ENCODE peak calls at places on chromosomes 2 and 18, in six cellular contexts. J is right cardiac atrium; W is stomach; I is sigmoid colon; E is HCT116; X is CD8-positive, alpha-beta memory T cell. Z is an unnamed sample.

GRCh38 chr2:199851886-199852285 is 894 bp upstream of the FTCDNL1 start:
- DNase-seq in J (no peak), W (no peak), I (no peak), E (no peak), X (no peak), Z (no peak)

GRCh38 chr2:231321556-231322334 is 73.8 kb upstream of the B3GNT7 start:
- DNase-seq in J (peak; percentile 50), W (peak; percentile 20), I (peak; percentile 75), E (no peak), X (no peak), Z (no peak)

GRCh38 chr2:101406867-101407266 is 19.6 kb upstream of the CREG2 start:
- DNase-seq in J (no peak), W (no peak), I (no peak), E (no peak), X (no peak), Z (no peak)

GRCh38 chr2:66840321-66841014 is 405.5 kb downstream of the MEIS1 start:
- DNase-seq in J (no peak), W (no peak), I (no peak), E (no peak), X (no peak), Z (no peak)

GRCh38 chr2:24191848-24192247 is 17.0 kb downstream of the FAM228A start:
- DNase-seq in J (no peak), W (no peak), I (no peak), E (no peak), X (no peak), Z (no peak)

GRCh38 chr2:224413381-224413780 is 11.5 kb upstream of the FAM124B start:
- DNase-seq in J (no peak), W (no peak), I (no peak), E (no peak), X (no peak), Z (no peak)

GRCh38 chr2:48207201-48207641 is 300.9 kb upstream of the FBXO11 start:
- DNase-seq in J (no peak), W (no peak), I (no peak), E (no peak), X (no peak), Z (no peak)

GRCh38 chr2:196925445-196925767 is 1.1 kb downstream of the PGAP1 start:
- DNase-seq in J (no peak), W (no peak), I (no peak), E (no peak), X (no peak), Z (no peak)

GRCh38 chr18:43805646-43806194 is 528.4 kb upstream of the SYT4 start:
- DNase-seq in J (no peak), W (no peak), I (no peak), E (no peak), X (no peak), Z (no peak)

GRCh38 chr18:8177330-8178016 is 431.8 kb upstream of the RAB12 start:
- DNase-seq in J (no peak), W (peak; percentile 28), I (no peak), E (no peak), X (no peak), Z (peak; percentile 62)

GRCh38 chr2:174692256-174692830 is 71.9 kb downstream of the CHRNA1 start:
- DNase-seq in J (no peak), W (no peak), I (no peak), E (no peak), X (no peak), Z (no peak)

GRCh38 chr2:175017618-175018414 is 12.6 kb upstream of the CHN1 start:
- DNase-seq in J (no peak), W (no peak), I (no peak), E (no peak), X (no peak), Z (no peak)

GRCh38 chr18:54233228-54233625 is 8.8 kb upstream of the MBD2 start:
- DNase-seq in J (no peak), W (no peak), I (no peak), E (no peak), X (no peak), Z (no peak)

GRCh38 chr2:21728133-21728532 is 604.4 kb downstream of the TDRD15 start:
- DNase-seq in J (no peak), W (no peak), I (no peak), E (no peak), X (no peak), Z (no peak)

GRCh38 chr2:72985891-72986683 is 68.8 kb downstream of the EMX1 start:
- DNase-seq in J (no peak), W (peak; percentile 72), I (peak; percentile 19), E (no peak), X (no peak), Z (no peak)

GRCh38 chr2:232228332-232228731 is 150.2 kb upstream of the ALPP start:
- DNase-seq in J (no peak), W (no peak), I (no peak), E (no peak), X (no peak), Z (no peak)

GRCh38 chr2:62147610-62148301 is 48.2 kb upstream of the B3GNT2 start:
- DNase-seq in J (no peak), W (no peak), I (no peak), E (no peak), X (no peak), Z (no peak)

GRCh38 chr2:105166671-105167070 is 74.9 kb upstream of the GPR45 start:
- DNase-seq in J (no peak), W (no peak), I (no peak), E (no peak), X (no peak), Z (no peak)

GRCh38 chr2:105470979-105471378 is 72.1 kb upstream of the FHL2 start:
- DNase-seq in J (no peak), W (no peak), I (no peak), E (no peak), X (no peak), Z (no peak)

GRCh38 chr18:12534820-12535219 is 123.1 kb downstream of the SPIRE1 start:
- DNase-seq in J (no peak), W (no peak), I (no peak), E (no peak), X (no peak), Z (no peak)

GRCh38 chr2:73117441-73117840 is 4.7 kb upstream of the RAB11FIP5 start:
- DNase-seq in J (no peak), W (no peak), I (no peak), E (no peak), X (no peak), Z (no peak)

GRCh38 chr2:170190172-170190571 is 12.2 kb downstream of the MYO3B start:
- DNase-seq in J (no peak), W (no peak), I (no peak), E (no peak), X (no peak), Z (no peak)

GRCh38 chr2:212926948-212927347 is 224.5 kb downstream of the IKZF2 start:
- DNase-seq in J (peak; percentile 73), W (no peak), I (no peak), E (no peak), X (no peak), Z (no peak)

GRCh38 chr18:47752796-47753645 is 177.4 kb downstream of the SMAD2 start:
- DNase-seq in J (no peak), W (no peak), I (no peak), E (no peak), X (no peak), Z (no peak)

GRCh38 chr2:168524005-168524404 is 67.9 kb downstream of the CERS6 start:
- DNase-seq in J (no peak), W (no peak), I (no peak), E (no peak), X (no peak), Z (no peak)

GRCh38 chr2:16317211-16317830 is 348.3 kb downstream of the CYRIA start:
- DNase-seq in J (no peak), W (no peak), I (no peak), E (no peak), X (no peak), Z (no peak)

GRCh38 chr18:70292628-70293027 is 3.8 kb downstream of the SOCS6 start:
- DNase-seq in J (no peak), W (no peak), I (no peak), E (no peak), X (no peak), Z (no peak)

GRCh38 chr18:55575066-55575465 is 12.9 kb downstream of the TCF4 start:
- DNase-seq in J (no peak), W (no peak), I (no peak), E (no peak), X (no peak), Z (no peak)

GRCh38 chr18:55573386-55573785 is 14.6 kb downstream of the TCF4 start:
- DNase-seq in J (no peak), W (no peak), I (no peak), E (no peak), X (no peak), Z (no peak)

GRCh38 chr18:55566456-55566935 is 21.5 kb downstream of the TCF4 start:
- DNase-seq in J (no peak), W (no peak), I (no peak), E (no peak), X (no peak), Z (no peak)

GRCh38 chr18:55575949-55576348 is 12.0 kb downstream of the TCF4 start:
- DNase-seq in J (no peak), W (no peak), I (no peak), E (no peak), X (no peak), Z (no peak)

GRCh38 chr18:55570966-55571365 is 17.0 kb downstream of the TCF4 start:
- DNase-seq in J (no peak), W (no peak), I (no peak), E (no peak), X (no peak), Z (no peak)
- H3K4me1 ChIP-seq in J (no peaks in the 10 kb centered on the region), W (no peaks in the 10 kb centered on the region), I (no peaks in the 10 kb centered on the region), E (no peaks in the 10 kb centered on the region), X (no peaks in the 10 kb centered on the region), Z (no peaks in the 10 kb centered on the region)

DNA sequence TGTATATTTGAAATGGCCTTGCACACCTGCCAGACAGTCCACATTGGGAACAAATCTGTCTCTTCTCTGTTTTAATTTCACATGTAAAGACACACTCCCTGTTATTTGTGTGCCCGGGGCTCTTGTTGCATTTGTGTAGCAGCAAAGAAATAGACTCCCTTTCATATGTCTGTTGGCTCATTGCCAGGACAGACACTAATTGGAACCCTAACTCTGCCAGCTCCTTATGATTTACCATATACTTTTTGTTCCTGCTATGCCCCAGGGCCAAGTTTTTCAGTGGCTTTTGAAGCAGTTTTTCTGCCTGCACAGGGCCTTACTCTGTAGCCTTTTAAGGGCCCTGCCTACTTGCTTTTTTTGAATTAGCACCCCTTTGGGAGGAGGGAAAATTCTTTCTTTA is 396.9 kb downstream of the DLGAP1 start:
- DNase-seq in J (no peak), W (no peak), I (no peak), E (no peak), X (no peak), Z (no peak)
- H3K9me3 ChIP-seq in J (no peaks in the 10 kb centered on the region), W (peaks cover 13% of the 10 kb centered on the region), I (peaks cover 6% of the 10 kb centered on the region), E (peaks cover 13% of the 10 kb centered on the region), X (no peaks in the 10 kb centered on the region), Z (peaks cover 4% of the 10 kb centered on the region)

GRCh38 chr18:74407888-74408287 is 49.2 kb downstream of the DIPK1C start:
- DNase-seq in J (no peak), W (no peak), I (no peak), E (no peak), X (no peak), Z (no peak)
- H3K4me3 ChIP-seq in J (no peak overlapping the region), W (no peak overlapping the region), I (no peak overlapping the region), E (no peak overlapping the region), X (peak overlapping the region; percentile 16), Z (no peak overlapping the region)

DNA sequence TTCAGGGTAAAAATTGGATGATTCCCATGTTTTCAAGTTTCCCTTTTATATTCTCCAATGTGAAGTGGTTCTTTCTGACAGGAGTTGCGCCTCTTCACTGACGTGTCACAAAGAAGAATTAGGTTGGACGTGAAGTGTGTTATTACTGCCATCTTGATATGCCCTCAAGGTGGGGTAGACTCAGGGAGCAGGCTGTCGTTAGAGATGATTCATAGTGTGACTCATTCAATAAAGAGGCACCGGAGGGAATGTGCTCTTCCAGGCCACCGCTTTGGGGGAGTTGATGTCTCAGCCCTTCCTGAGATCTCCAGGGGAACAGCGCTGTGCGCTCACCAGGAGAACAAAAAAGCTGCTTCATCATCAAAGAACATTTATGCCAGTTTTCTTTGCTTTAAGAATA is 3.6 kb upstream of the DGKD start:
- DNase-seq in J (peak; percentile 33), W (no peak), I (no peak), E (peak; percentile 92), X (no peak), Z (no peak)
- H3K4me1 ChIP-seq in J (peaks cover 2% of the 10 kb centered on the region), W (peaks cover 18% of the 10 kb centered on the region), I (no peaks in the 10 kb centered on the region), E (peaks cover 37% of the 10 kb centered on the region), X (peaks cover 16% of the 10 kb centered on the region), Z (no peaks in the 10 kb centered on the region)

Z was measured in lung.